ENCODE peak calls at places on chromosomes 3 and 15, in eight cellular contexts. V is prostate gland, N is body of pancreas, X is spleen, F is H54, I is ovary, B is Peyer's patch, L is lower leg skin. E is an unnamed sample.

GRCh38 chr3:159186581-159186980 is 384.7 kb downstream of the MFSD1 start:
- DNase-seq in N (no peak), L (no peak), X (no peak), I (no peak), V (no peak), B (no peak), F (no peak), E (no peak)

GRCh38 chr3:164222200-164222599 is 856.1 kb downstream of the SI start:
- DNase-seq in V (no peak), B (no peak), N (no peak), F (no peak), X (no peak), I (no peak), L (no peak), E (no peak)

GRCh38 chr3:113266738-113267137 is 55.4 kb downstream of the BOC start:
- DNase-seq in X (no peak), L (no peak), I (no peak), N (no peak), V (no peak), B (no peak), F (no peak), E (no peak)

GRCh38 chr3:184262166-184262926 is 993 bp upstream of the CAMK2N2 start:
- DNase-seq in N (peak), X (no peak), B (no peak), V (no peak), F (peak), I (no peak), L (no peak), E (no peak)

GRCh38 chr3:186964629-186965028 is 34.3 kb downstream of the ST6GAL1 start:
- DNase-seq in L (no peak), N (no peak), X (no peak), B (no peak), F (no peak), V (no peak), I (no peak), E (no peak)

GRCh38 chr15:62889734-62890505 is 152.6 kb upstream of the TPM1 start:
- DNase-seq in V (no peak), L (peak), I (no peak), B (no peak), X (no peak), N (peak), F (no peak), E (no peak)

GRCh38 chr3:9806688-9807589 is 3.1 kb upstream of the TTLL3 start:
- DNase-seq in I (no peak), B (no peak), L (no peak), X (no peak), N (no peak), F (no peak), V (no peak), E (no peak)

GRCh38 chr3:130429069-130430023 is 83.9 kb downstream of the COL6A5 start:
- DNase-seq in V (no peak), X (no peak), N (no peak), B (no peak), I (no peak), F (no peak), L (no peak), E (no peak)

GRCh38 chr3:178043084-178043483 is 493.2 kb upstream of the KCNMB2 start:
- DNase-seq in V (no peak), X (no peak), L (no peak), N (no peak), B (no peak), I (no peak), F (no peak), E (no peak)

GRCh38 chr15:69008056-69008455 is 6.4 kb upstream of the NOX5 start:
- DNase-seq in V (no peak), F (no peak), N (no peak), L (no peak), I (no peak), B (no peak), X (no peak), E (no peak)

GRCh38 chr3:115710799-115711198 is 87.5 kb downstream of the GAP43 start:
- DNase-seq in L (no peak), B (no peak), V (no peak), N (no peak), I (no peak), F (peak), X (no peak), E (no peak)

GRCh38 chr3:98049271-98049670 is 14.2 kb upstream of the GABRR3 start:
- DNase-seq in L (no peak), B (no peak), V (no peak), F (no peak), N (no peak), I (no peak), X (no peak), E (no peak)

GRCh38 chr15:42405876-42406482 is 46.7 kb downstream of the CAPN3 start:
- DNase-seq in L (no peak), V (no peak), B (no peak), X (no peak), I (no peak), N (no peak), F (no peak), E (no peak)

GRCh38 chr3:31704651-31705179 is 172.0 kb downstream of the STT3B start:
- DNase-seq in B (no peak), L (no peak), N (peak), X (peak), I (no peak), V (peak), F (peak), E (peak)

GRCh38 chr3:105746226-105746996 is 122.4 kb downstream of the CBLB start:
- DNase-seq in F (no peak), L (no peak), N (no peak), X (no peak), I (no peak), V (no peak), B (no peak), E (no peak)

GRCh38 chr3:4990061-4990460 is 10.8 kb downstream of the BHLHE40 start:
- DNase-seq in N (no peak), F (no peak), L (no peak), X (no peak), I (no peak), V (peak), B (no peak), E (no peak)

GRCh38 chr3:196073188-196073838 is 8.6 kb downstream of the TFRC start:
- DNase-seq in F (peak), X (no peak), V (peak), L (peak), N (peak), B (peak), I (peak), E (peak)

GRCh38 chr15:98647026-98647773 is 1.1 kb upstream of the IGF1R start:
- DNase-seq in L (peak), X (peak), B (peak), F (peak), I (peak), V (peak), N (peak), E (peak)

GRCh38 chr15:99371180-99372103 is 120.2 kb downstream of the LRRC28 start:
- DNase-seq in F (no peak), L (no peak), X (no peak), V (no peak), B (no peak), I (no peak), N (no peak), E (no peak)

DNA sequence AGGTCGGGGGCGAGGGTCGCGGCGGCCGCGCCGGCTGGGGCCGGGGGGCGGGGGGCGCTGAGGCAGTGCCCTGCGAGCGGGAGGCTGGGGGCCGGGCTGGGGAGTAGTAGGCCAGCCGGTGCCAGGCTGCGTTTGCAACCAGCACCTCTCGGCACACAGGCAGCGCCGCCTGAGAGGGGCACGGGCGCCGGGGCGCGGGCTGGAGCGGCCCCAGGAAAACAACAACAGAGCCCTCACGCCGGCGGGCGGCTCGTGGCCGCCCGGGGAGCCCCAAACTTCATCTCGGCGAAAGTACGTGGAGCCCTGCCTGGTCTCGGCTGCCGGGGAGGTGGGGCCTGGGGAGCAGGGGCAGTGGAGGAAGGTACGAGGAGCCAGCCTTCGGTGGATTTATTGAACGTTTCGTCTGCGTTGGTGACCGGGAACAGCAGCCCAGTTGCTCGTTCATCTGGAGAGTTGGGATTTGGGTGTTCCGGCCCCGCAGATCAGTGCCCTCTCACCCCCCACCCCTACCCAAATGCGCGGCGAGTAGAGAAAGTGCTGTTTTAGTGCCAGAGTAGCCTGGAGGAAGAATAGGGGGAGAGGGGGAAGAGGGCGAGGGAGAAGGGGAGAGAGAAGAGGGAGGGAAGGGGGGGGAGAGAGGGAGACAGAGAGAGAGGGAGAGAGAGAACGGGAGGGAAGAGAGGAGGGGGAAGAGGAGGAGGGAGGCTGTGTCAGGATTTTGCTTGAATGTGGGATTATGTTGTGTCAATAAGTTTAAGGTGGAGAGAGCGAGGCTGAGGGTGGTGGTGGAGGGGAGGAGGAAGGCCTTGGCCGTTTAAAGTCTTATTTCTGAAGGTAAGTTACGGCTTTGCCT is 825 bp downstream of the BBX start:
- DNase-seq in N (peak), B (peak), L (peak), I (peak), X (peak), F (peak), V (peak), E (peak)
- TF ChIP-seq POLR2A in N (no peak), B (no peak), L (no peak), I (no peak), X (no peak), F (no peak), V (no peak), E (peak)

DNA sequence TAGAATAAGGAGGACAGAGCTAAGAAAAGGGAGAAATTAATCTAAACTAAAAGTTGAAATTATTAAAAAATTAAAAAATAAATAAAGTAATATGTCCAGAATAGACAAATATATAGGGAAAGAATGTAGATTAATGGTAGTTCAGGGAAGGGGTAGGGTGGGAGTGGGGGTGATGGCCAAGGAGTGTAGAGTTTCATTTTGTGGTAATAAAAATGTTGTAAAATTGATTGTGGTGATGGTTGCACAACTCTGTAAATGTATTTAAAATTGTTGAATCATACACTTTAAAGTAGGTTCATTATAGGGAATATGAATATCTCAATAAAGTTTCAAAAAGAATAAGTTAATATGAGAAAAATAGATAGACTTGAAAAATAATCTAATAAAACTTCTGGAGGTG is 21.0 kb upstream of the FNDC3B start:
- DNase-seq in L (no peak), X (no peak), B (no peak), V (no peak), N (no peak), F (no peak), I (no peak), E (no peak)
- TF ChIP-seq POLR2A in L (no peak), X (no peak), B (no peak), V (no peak), N (no peak), F (no peak), I (no peak), E (no peak)

GRCh38 chr3:118354556-118354955 is 680.1 kb downstream of the IGSF11 start:
- DNase-seq in I (no peak), N (no peak), X (no peak), V (no peak), B (no peak), L (no peak), F (no peak), E (no peak)
- TF ChIP-seq POLR2A in I (no peak), N (no peak), X (no peak), V (no peak), B (no peak), L (no peak), F (no peak), E (no peak)

GRCh38 chr3:79063629-79064028 is 704.2 kb downstream of the ROBO1 start:
- DNase-seq in B (no peak), N (no peak), V (no peak), X (no peak), I (no peak), F (no peak), L (no peak), E (no peak)
- TF ChIP-seq POLR2A in B (no peak), N (no peak), V (no peak), X (no peak), I (no peak), F (no peak), L (no peak), E (no peak)

GRCh38 chr3:43621974-43622739 is at the start of gene ANO10:
- DNase-seq in N (peak), X (peak), I (peak), L (peak), V (peak), F (peak), B (peak), E (peak)
- TF ChIP-seq POLR2A in N (peak), X (no peak), I (peak), L (no peak), V (peak), F (peak), B (no peak), E (peak)

GRCh38 chr15:90075420-90076289 is 26.6 kb downstream of the IDH2 start:
- DNase-seq in V (peak), I (no peak), N (peak), F (no peak), L (peak), B (no peak), X (no peak), E (no peak)

GRCh38 chr15:90074916-90075315 is 27.4 kb downstream of the IDH2 start:
- DNase-seq in B (no peak), X (no peak), I (no peak), V (no peak), N (no peak), L (no peak), F (no peak), E (no peak)

GRCh38 chr15:90072978-90073640 is 29.2 kb downstream of the IDH2 start:
- DNase-seq in X (no peak), V (no peak), N (peak), I (no peak), B (no peak), L (no peak), F (no peak), E (no peak)

GRCh38 chr15:90076716-90077115 is 25.6 kb downstream of the IDH2 start:
- DNase-seq in V (no peak), L (no peak), I (no peak), X (no peak), N (no peak), F (no peak), B (no peak), E (no peak)

DNA sequence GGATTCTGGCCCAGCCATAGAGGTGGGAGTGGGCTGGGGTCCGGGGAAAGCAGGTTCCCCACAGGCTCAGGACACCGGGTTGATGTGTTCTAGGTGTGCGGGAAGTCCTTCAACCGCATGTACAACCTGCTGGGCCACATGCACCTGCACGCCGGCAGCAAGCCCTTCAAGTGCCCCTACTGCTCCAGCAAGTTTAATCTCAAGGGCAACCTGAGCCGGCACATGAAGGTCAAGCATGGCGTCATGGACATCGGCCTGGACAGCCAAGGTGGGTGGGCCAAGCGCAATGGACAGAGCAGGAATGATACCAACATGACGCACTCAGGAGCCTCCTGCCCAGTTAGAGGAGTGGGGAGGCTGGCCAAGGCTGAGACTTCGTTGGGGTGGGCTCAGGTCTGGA is 28.2 kb downstream of the IDH2 start:
- DNase-seq in X (no peak), N (peak), F (no peak), I (no peak), V (no peak), B (no peak), L (no peak), E (no peak)
- TF ChIP-seq POLR2A in X (no peak), N (no peak), F (no peak), I (no peak), V (no peak), B (no peak), L (no peak), E (no peak)

GRCh38 chr3:133667118-133667517 is 5.4 kb upstream of the TOPBP1 start:
- DNase-seq in X (no peak), F (no peak), L (no peak), N (no peak), V (no peak), I (no peak), B (no peak), E (no peak)

GRCh38 chr3:133659806-133660205 is 1.9 kb downstream of the TOPBP1 start:
- DNase-seq in V (no peak), N (no peak), I (no peak), F (no peak), L (no peak), B (no peak), X (no peak), E (no peak)

GRCh38 chr3:133663569-133664313 is 2.0 kb upstream of the TOPBP1 start:
- DNase-seq in X (no peak), I (no peak), F (peak), L (no peak), B (no peak), N (peak), V (peak), E (peak)

GRCh38 chr3:133661454-133662255 is at the start of gene TOPBP1:
- DNase-seq in I (peak), B (peak), V (peak), N (peak), F (peak), X (peak), L (peak), E (peak)

DNA sequence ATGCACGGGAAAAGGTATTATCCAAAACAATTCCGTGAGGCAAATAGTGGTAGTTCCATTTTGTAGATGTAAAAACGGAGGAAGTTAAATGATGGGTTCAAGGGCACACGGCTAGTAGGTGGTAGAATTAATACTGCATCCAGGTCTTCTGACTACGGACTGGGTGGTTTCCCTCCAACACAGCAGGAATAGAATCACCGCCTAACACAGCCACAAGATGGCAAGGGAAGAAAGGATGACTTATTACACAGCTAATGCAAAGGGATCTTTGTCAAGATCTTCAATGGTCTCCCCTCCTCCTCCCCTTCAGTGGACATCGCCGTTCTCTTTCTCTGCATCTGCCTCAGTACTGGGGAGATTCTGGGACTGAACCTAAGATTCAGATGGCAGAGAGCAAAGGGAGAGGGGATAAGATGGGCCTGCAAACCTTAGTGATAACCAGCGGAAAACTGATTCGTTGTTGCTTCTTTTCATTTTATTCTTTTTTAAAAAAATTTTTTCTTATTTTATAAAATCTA is 574 bp upstream of the TOPBP1 start:
- DNase-seq in N (no peak), V (no peak), L (no peak), B (no peak), X (no peak), F (peak), I (no peak), E (peak)
- TF ChIP-seq POLR2A in N (no peak), V (no peak), L (no peak), B (no peak), X (no peak), F (no peak), I (no peak), E (no peak)

GRCh38 chr15:45197512-45197911 is 9.7 kb upstream of the SHF start:
- DNase-seq in B (no peak), N (no peak), V (no peak), X (no peak), I (no peak), L (no peak), F (no peak), E (peak)

GRCh38 chr15:45200001-45200798 is 12.4 kb upstream of the SHF start:
- DNase-seq in N (peak), X (peak), L (peak), V (peak), B (peak), I (peak), F (peak), E (peak)

GRCh38 chr15:45200799-45201556 is 13.2 kb upstream of the SHF start:
- DNase-seq in N (peak), I (peak), L (peak), B (peak), X (peak), V (peak), F (no peak), E (peak)

GRCh38 chr15:45199136-45199810 is 11.5 kb upstream of the SHF start:
- DNase-seq in L (no peak), B (peak), X (no peak), V (peak), N (peak), F (no peak), I (no peak), E (peak)

GRCh38 chr15:45198337-45199135 is 10.8 kb upstream of the SHF start:
- DNase-seq in F (peak), N (peak), I (peak), X (peak), L (peak), B (peak), V (peak), E (peak)
- TF ChIP-seq POLR2A in F (peak), N (peak), I (peak), X (peak), L (no peak), B (peak), V (peak), E (peak)

E was measured in erythroblast.